ENCODE peak calls at places on chromosomes 13 and 19, in four cellular contexts. U is K562, B is SK-N-SH, E is WTC11. X is an unnamed sample.

GRCh38 chr19:6376512-6377193 is 920 bp upstream of the PSPN start:
- DNase-seq in U (peak), B (no peak), E (no peak), X (no peak)

GRCh38 chr13:70173236-70173959 is 65.1 kb upstream of the KLHL1 start:
- DNase-seq in U (no peak), B (no peak), E (no peak), X (no peak)

GRCh38 chr13:30058429-30058828 is 208.0 kb upstream of the UBL3 start:
- DNase-seq in U (no peak), B (no peak), E (no peak), X (no peak)

GRCh38 chr13:106143930-106144709 is 391.3 kb downstream of the EFNB2 start:
- DNase-seq in U (no peak), B (no peak), E (no peak), X (no peak)

GRCh38 chr13:43805681-43806128 is 18.9 kb upstream of the ENOX1 start:
- DNase-seq in U (no peak), B (no peak), E (no peak), X (no peak)

GRCh38 chr19:53849237-53849676 is 18.4 kb upstream of the MYADM start:
- DNase-seq in U (no peak), B (no peak), E (no peak), X (no peak)

GRCh38 chr13:111342716-111343115 is 22.3 kb downstream of the TEX29 start:
- DNase-seq in U (no peak), B (no peak), E (no peak), X (no peak)

GRCh38 chr19:35088514-35088913 is 27.1 kb upstream of the FXYD3 start:
- DNase-seq in U (no peak), B (no peak), E (no peak), X (no peak)

GRCh38 chr13:113598081-113598410 is 13.5 kb downstream of the TFDP1 start:
- DNase-seq in U (no peak), B (no peak), E (no peak), X (no peak)

GRCh38 chr13:99768986-99769385 is 202.6 kb downstream of the ZIC5 start:
- DNase-seq in U (no peak), B (no peak), E (no peak), X (no peak)

GRCh38 chr13:45333973-45334922 is 6.7 kb downstream of the TPT1 start:
- DNase-seq in U (no peak), B (no peak), E (no peak), X (no peak)

GRCh38 chr13:52615817-52616216 is 26.4 kb upstream of the HNRNPA1L2 start:
- DNase-seq in U (no peak), B (no peak), E (no peak), X (peak)

GRCh38 chr13:100694722-100695644 is 20.4 kb upstream of the TMTC4 start:
- DNase-seq in U (peak), B (peak), E (peak), X (peak)

GRCh38 chr19:40217027-40217810 is 965 bp downstream of the TTC9B start:
- DNase-seq in U (peak), B (peak), E (peak), X (no peak)

GRCh38 chr19:17737690-17738153 is 13.6 kb upstream of the FCHO1 start:
- DNase-seq in U (no peak), B (no peak), E (no peak), X (no peak)

GRCh38 chr13:50244913-50245574 is 229.8 kb downstream of the KCNRG start:
- DNase-seq in U (peak), B (no peak), E (no peak), X (peak)

GRCh38 chr13:78909276-78909675 is 250.3 kb upstream of the OBI1 start:
- DNase-seq in U (no peak), B (no peak), E (no peak), X (no peak)

GRCh38 chr13:58620171-58620570 is 988.6 kb downstream of the PCDH17 start:
- DNase-seq in U (no peak), B (peak), E (no peak), X (no peak)

GRCh38 chr13:38713046-38713445 is 26.2 kb downstream of the FREM2 start:
- DNase-seq in U (no peak), B (no peak), E (no peak), X (no peak)

GRCh38 chr19:3094638-3095374 is 644 bp downstream of the GNA11 start:
- DNase-seq in U (no peak), B (no peak), E (no peak), X (no peak)

GRCh38 chr13:66528139-66528538 is 702.0 kb downstream of the PCDH9 start:
- DNase-seq in U (no peak), B (no peak), E (no peak), X (no peak)

GRCh38 chr19:55670280-55671053 is 4.6 kb upstream of the EPN1 start:
- DNase-seq in U (peak), B (no peak), E (peak), X (no peak)

GRCh38 chr13:51148952-51149573 is 38.0 kb upstream of the C13orf42 start:
- DNase-seq in U (no peak), B (peak), E (peak), X (no peak)

GRCh38 chr13:31997641-31998040 is 33.9 kb upstream of the FRY start:
- DNase-seq in U (no peak), B (no peak), E (no peak), X (no peak)

GRCh38 chr19:2761309-2761677 is 21.5 kb upstream of the SLC39A3 start:
- DNase-seq in U (no peak), B (no peak), E (no peak), X (no peak)

GRCh38 chr19:35106291-35106583 is 9.4 kb upstream of the FXYD3 start:
- DNase-seq in U (no peak), B (no peak), E (no peak), X (no peak)

GRCh38 chr19:19448238-19448544 is 42.7 kb downstream of the GATAD2A start:
- DNase-seq in U (no peak), B (no peak), E (no peak), X (no peak)

GRCh38 chr19:37981785-37982475 is 74.9 kb downstream of the SIPA1L3 start:
- DNase-seq in U (no peak), B (no peak), E (no peak), X (no peak)

GRCh38 chr19:39941615-39942507 is 7.4 kb upstream of the FCGBP start:
- DNase-seq in U (no peak), B (no peak), E (no peak), X (no peak)

GRCh38 chr19:20072936-20073335 is 4.9 kb upstream of the ZNF90 start:
- DNase-seq in U (no peak), B (no peak), E (no peak), X (no peak)

GRCh38 chr13:74162135-74162534 is 27.9 kb upstream of the KLF12 start:
- DNase-seq in U (no peak), B (no peak), E (no peak), X (peak)

GRCh38 chr13:113819341-113819730 is 44.5 kb downstream of the GAS6 start:
- DNase-seq in U (no peak), B (no peak), E (no peak), X (no peak)

GRCh38 chr13:41019578-41020347 is 647 bp upstream of the ELF1 start:
- DNase-seq in U (no peak), B (peak), E (no peak), X (peak)

GRCh38 chr13:85693889-85694511 is 105.2 kb downstream of the SLITRK6 start:
- DNase-seq in U (no peak), B (no peak), E (no peak), X (no peak)

GRCh38 chr19:53076984-53077383 is 26.2 kb downstream of the ZNF160 start:
- DNase-seq in U (no peak), B (peak), E (peak), X (peak)

GRCh38 chr19:12672744-12673143 is 6.1 kb downstream of the WDR83 start:
- DNase-seq in U (no peak), B (no peak), E (no peak), X (no peak)

GRCh38 chr19:2775556-2776430 is 7.3 kb downstream of the SGTA start:
- DNase-seq in U (peak), B (no peak), E (no peak), X (peak)

GRCh38 chr19:23758187-23759074 is at the start of gene ZNF681:
- DNase-seq in U (peak), B (peak), E (peak), X (no peak)

GRCh38 chr13:33352520-33352919 is 67.0 kb upstream of the STARD13 start:
- DNase-seq in U (no peak), B (no peak), E (no peak), X (no peak)

GRCh38 chr19:4007836-4008539 is 452 bp downstream of the PIAS4 start:
- DNase-seq in U (peak), B (peak), E (peak), X (peak)

GRCh38 chr13:95788100-95788463 is 111.1 kb downstream of the DNAJC3 start:
- DNase-seq in U (no peak), B (no peak), E (no peak), X (no peak)
- TF ChIP-seq FOXJ3 in U (no peak), B (no peak), E (no peak), X (no peak)

DNA sequence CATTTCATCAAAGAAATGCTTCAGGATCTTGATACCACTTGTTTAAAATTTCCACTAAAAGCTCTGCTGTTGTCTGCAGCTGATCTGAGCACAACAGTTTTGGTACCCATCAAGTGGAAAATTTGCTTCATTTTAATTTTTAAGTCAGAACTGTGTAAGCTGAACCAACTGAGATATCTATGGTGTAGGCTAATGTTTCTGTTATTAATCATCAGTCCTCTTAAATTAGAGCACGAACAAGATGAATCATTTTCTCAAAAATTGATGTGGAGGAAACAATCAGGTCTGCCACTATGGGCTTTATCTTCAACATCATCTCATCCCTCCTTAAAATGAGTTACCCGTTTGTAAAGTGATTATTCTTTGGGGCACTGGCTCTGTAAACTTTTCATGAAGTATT is 221.5 kb upstream of the NBEA start:
- DNase-seq in U (no peak), B (no peak), E (no peak), X (no peak)
- TF ChIP-seq FOXJ3 in U (no peak), B (no peak), E (no peak), X (no peak)

GRCh38 chr13:42064966-42065365 is 16.5 kb downstream of the DGKH start:
- DNase-seq in U (no peak), B (no peak), E (no peak), X (no peak)

GRCh38 chr13:42065414-42065813 is 17.0 kb downstream of the DGKH start:
- DNase-seq in U (no peak), B (no peak), E (no peak), X (no peak)

GRCh38 chr13:42066542-42066941 is 18.1 kb downstream of the DGKH start:
- DNase-seq in U (no peak), B (no peak), E (no peak), X (no peak)

GRCh38 chr13:42063105-42063504 is 14.7 kb downstream of the DGKH start:
- DNase-seq in U (no peak), B (no peak), E (no peak), X (no peak)

GRCh38 chr13:42064259-42064658 is 15.8 kb downstream of the DGKH start:
- DNase-seq in U (no peak), B (no peak), E (no peak), X (no peak)
- TF ChIP-seq FOXJ3 in U (no peak), B (no peak), E (no peak), X (no peak)

DNA sequence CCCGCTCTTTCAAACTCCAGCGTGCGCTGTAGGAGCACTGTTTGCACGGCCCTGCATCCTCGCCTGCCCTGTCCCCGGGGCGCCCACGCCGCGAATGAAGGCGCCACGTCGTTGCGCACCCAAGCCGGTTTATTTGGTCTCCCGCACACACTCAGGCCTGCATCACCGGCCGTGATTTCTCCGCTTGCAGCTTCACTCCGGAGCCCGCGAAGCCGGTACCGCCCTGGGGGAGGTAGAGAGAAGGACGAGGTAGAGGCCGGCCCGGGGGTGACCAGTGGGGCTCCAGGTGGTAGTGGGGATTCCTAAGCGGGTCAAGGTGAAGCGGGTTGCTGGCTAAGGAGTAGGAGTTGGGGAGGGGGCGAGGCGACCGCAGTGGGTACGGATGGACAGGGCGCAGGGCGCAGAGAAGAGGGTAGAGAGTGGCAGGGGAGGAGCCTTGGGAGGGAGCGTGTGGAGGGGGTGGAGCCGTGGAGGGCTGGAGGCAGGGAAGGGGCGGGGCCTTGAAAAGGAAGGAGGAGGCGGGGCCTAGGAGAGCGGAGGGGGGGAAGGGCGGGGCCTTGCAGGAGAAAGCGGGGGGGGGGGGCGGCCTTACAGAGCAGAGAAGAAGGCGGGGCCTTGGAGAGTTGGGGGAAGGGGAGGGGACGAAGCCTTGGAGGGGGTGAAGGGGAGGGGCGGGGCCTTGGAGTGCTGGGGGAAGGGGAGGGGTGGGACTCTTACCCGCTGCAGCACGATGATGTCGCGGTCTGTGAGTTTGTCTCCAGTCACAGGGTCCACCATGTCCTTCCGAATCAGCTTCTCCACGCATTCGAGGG is 24.6 kb downstream of the NOSIP start:
- DNase-seq in U (peak), B (peak), E (peak), X (no peak)
- TF ChIP-seq FOXJ3 in U (no peak), B (no peak), E (no peak), X (no peak)

GRCh38 chr13:75938811-75939525 is 302.8 kb downstream of the LMO7 start:
- DNase-seq in U (no peak), B (no peak), E (no peak), X (no peak)
- TF ChIP-seq FOXJ3 in U (no peak), B (no peak), E (no peak), X (no peak)

X was measured in HepG2.